ENCODE peak calls at places on chromosomes 7 and 10, in ten cellular contexts. M is mesendoderm, W is DND-41, P is IMR-90, I is MM.1S, Q is K562, J is HepG2, E is PC-3, F is fibroblast of lung, U is neuronal stem cell. X is an unnamed sample.

GRCh38 chr10:46220872-46221538 is 65.8 kb upstream of the ANTXRL start:
- DNase-seq in U (no peak), P (no peak), M (peak; percentile 44), Q (peak; percentile 37), F (no peak), I (no peak), W (no peak), J (peak; percentile 11), E (no peak), X (no peak)

GRCh38 chr7:156090988-156091387 is 278.7 kb upstream of the SHH start:
- DNase-seq in U (no peak), W (no peak), J (no peak), P (no peak), F (no peak), M (no peak), E (no peak), I (no peak), Q (no peak), X (no peak)

GRCh38 chr7:47227762-47228177 is 354.1 kb downstream of the TNS3 start:
- DNase-seq in U (no peak), M (no peak), F (peak; percentile 87), E (peak; percentile 16), J (no peak), P (peak; percentile 79), Q (peak; percentile 85), I (no peak), W (peak; percentile 12), X (peak; percentile 51)

GRCh38 chr7:97555845-97556431 is 175.9 kb upstream of the TAC1 start:
- DNase-seq in W (no peak), J (no peak), M (no peak), P (no peak), U (no peak), F (no peak), Q (no peak), E (peak; percentile 39), I (no peak), X (no peak)

GRCh38 chr10:3605882-3606281 is 179.1 kb downstream of the KLF6 start:
- DNase-seq in E (no peak), I (no peak), J (no peak), U (no peak), P (peak; percentile 42), W (no peak), Q (no peak), F (no peak), M (no peak), X (peak; percentile 18)

GRCh38 chr7:84701524-84702306 is 485.1 kb downstream of the SEMA3D start:
- DNase-seq in J (peak; percentile 12), W (no peak), P (peak; percentile 98), M (peak; percentile 79), F (peak; percentile 99), Q (peak; percentile 28), E (peak; percentile 67), U (no peak), I (no peak), X (peak; percentile 86)

GRCh38 chr10:69457771-69458237 is 6.5 kb downstream of the TSPAN15 start:
- DNase-seq in M (no peak), E (peak; percentile 61), U (no peak), Q (peak; percentile 30), P (no peak), I (no peak), W (no peak), J (no peak), F (no peak), X (no peak)

GRCh38 chr10:2949221-2949947 is 118.0 kb upstream of the PFKP start:
- DNase-seq in J (no peak), P (no peak), W (no peak), F (no peak), E (no peak), U (no peak), I (no peak), M (no peak), Q (no peak), X (no peak)

GRCh38 chr7:9186730-9187129 is 753.3 kb downstream of the NXPH1 start:
- DNase-seq in U (no peak), F (no peak), P (no peak), I (no peak), W (no peak), J (no peak), Q (no peak), E (no peak), M (no peak), X (no peak)

GRCh38 chr7:4713183-4713784 is 31.2 kb downstream of the FOXK1 start:
- DNase-seq in J (no peak), P (no peak), W (peak; percentile 15), M (no peak), Q (peak; percentile 44), U (no peak), F (peak; percentile 55), I (no peak), E (no peak), X (peak; percentile 50)

GRCh38 chr7:45028920-45029344 is 28.9 kb downstream of the CCM2 start:
- DNase-seq in E (no peak), Q (no peak), W (peak; percentile 22), M (no peak), J (no peak), P (no peak), U (no peak), I (no peak), F (no peak), X (no peak)

DNA sequence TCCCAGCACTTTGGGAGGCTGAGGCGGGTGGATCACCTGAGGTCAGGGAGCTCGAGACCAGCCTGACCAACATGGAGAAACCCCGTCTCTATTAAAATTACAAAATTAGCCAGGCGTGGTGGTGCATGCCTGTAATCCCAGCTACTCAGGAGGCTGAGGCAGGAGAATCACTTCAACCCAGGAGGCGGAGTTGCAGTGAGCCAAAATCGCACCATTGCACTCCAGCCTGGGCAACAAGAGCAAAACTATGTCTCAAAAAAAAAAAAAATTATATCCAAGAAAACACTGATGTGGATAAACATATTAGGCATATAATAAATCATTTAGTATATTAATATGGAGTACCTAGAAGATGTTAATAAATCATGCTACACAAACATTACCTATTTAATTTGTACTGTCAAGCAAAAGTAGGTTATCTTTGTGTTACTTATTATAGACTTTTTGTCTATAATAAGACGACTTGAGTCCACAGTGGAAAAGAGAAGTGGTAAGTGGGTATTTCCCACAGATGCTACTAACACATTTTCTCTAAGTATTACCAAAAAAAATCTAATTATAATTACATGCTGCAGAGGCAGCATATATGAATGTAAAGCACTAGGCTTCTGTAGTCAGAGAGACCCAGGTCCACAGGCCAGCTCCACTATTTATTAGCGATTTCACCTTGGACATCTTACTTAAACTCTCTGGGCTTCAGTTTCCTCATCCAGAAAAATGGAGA is 34.5 kb downstream of the DNMBP start:
- DNase-seq in F (no peak), J (no peak), M (no peak), U (no peak), E (no peak), W (no peak), Q (no peak), I (no peak), P (no peak), X (no peak)
- H3K9ac ChIP-seq in F (no peak overlapping the region), J (no peak overlapping the region), M (no peak overlapping the region), U (no peak overlapping the region), E (no peak overlapping the region), W (no peak overlapping the region), Q (no peak overlapping the region), I (no peak overlapping the region), P (no peak overlapping the region), X (peak overlapping the region; percentile 85)

GRCh38 chr7:98877692-98878364 is 504 bp upstream of the TRRAP start:
- DNase-seq in M (peak; percentile 34), F (no peak), E (no peak), W (no peak), Q (no peak), J (no peak), P (no peak), U (no peak), I (no peak), X (no peak)
- H3K4me3 ChIP-seq in M (no peak overlapping the region), F (peak overlapping the region; percentile 58), E (peak overlapping the region; percentile 99), W (peak overlapping the region; percentile 17), Q (peak overlapping the region; percentile 85), J (peak overlapping the region; percentile 97), P (peak overlapping the region; percentile 99), U (peak overlapping the region; percentile 94), I (peak overlapping the region; percentile 64), X (peak overlapping the region; percentile 97)

DNA sequence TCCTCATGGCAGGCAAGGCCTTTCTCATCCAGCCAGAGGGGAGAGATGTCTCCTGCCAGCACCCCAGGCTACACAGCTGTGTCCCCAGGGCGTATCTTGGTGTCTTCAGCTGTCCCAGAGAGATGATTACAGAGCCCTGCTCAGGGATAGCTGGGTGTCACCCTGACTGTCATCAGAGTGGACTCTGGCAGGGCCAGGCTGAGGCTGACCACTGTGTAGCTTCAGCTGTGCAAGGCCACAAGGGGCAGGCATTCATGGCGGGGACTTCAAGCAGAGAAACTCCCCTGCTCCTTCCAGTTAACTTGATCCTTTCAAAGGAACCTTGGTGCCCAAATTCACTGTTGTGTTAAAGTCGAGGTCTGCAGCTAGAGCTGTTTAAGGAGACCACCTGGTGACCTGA is 124.1 kb downstream of the RGS10 start:
- DNase-seq in E (no peak), U (no peak), I (no peak), M (no peak), J (no peak), W (no peak), Q (peak; percentile 12), F (no peak), P (no peak), X (no peak)
- H3K4me1 ChIP-seq in E (no peaks in the 10 kb centered on the region), U (peaks cover 9% of the 10 kb centered on the region), I (no peaks in the 10 kb centered on the region), M (peaks cover under 1% of the 10 kb centered on the region), J (peaks cover 12% of the 10 kb centered on the region), W (no peaks in the 10 kb centered on the region), Q (no peaks in the 10 kb centered on the region), F (peaks cover 18% of the 10 kb centered on the region), P (peaks cover 28% of the 10 kb centered on the region), X (peaks cover 9% of the 10 kb centered on the region)

GRCh38 chr7:140915948-140916555 is 8.7 kb downstream of the BRAF start:
- DNase-seq in U (no peak), E (no peak), I (no peak), P (no peak), W (no peak), Q (no peak), M (no peak), F (no peak), J (no peak), X (no peak)
- H3K9ac ChIP-seq in U (no peak overlapping the region), E (no peak overlapping the region), I (no peak overlapping the region), P (no peak overlapping the region), W (no peak overlapping the region), Q (no peak overlapping the region), M (no peak overlapping the region), F (no peak overlapping the region), J (no peak overlapping the region), X (no peak overlapping the region)

GRCh38 chr10:43229208-43230061 is 37.4 kb downstream of the RASGEF1A start:
- DNase-seq in M (no peak), E (no peak), W (peak; percentile 33), J (no peak), F (no peak), I (no peak), U (peak; percentile 18), Q (no peak), P (no peak), X (peak; percentile 20)
- H3K4me3 ChIP-seq in M (no peak overlapping the region), E (peak overlapping the region; percentile 24), W (no peak overlapping the region), J (peak overlapping the region; percentile 50), F (no peak overlapping the region), I (no peak overlapping the region), U (peak overlapping the region; percentile 80), Q (no peak overlapping the region), P (no peak overlapping the region), X (no peak overlapping the region)

GRCh38 chr10:29586509-29586908 is 48.3 kb downstream of the SVIL start:
- DNase-seq in F (no peak), W (no peak), I (no peak), M (no peak), P (no peak), Q (no peak), J (no peak), E (no peak), U (no peak), X (no peak)
- H3K4me1 ChIP-seq in F (no peaks in the 10 kb centered on the region), W (peaks cover 20% of the 10 kb centered on the region), I (no peaks in the 10 kb centered on the region), M (peaks cover 7% of the 10 kb centered on the region), P (peaks cover 26% of the 10 kb centered on the region), Q (no peaks in the 10 kb centered on the region), J (peaks cover 43% of the 10 kb centered on the region), E (peaks cover 40% of the 10 kb centered on the region), U (peaks cover 20% of the 10 kb centered on the region), X (peaks cover 42% of the 10 kb centered on the region)

GRCh38 chr7:102811942-102812678 is 63.3 kb downstream of the FAM185A start:
- DNase-seq in P (no peak), I (no peak), Q (no peak), E (no peak), M (no peak), U (no peak), F (no peak), W (no peak), J (peak; percentile 41), X (no peak)
- H3K9ac ChIP-seq in P (no peak overlapping the region), I (no peak overlapping the region), Q (no peak overlapping the region), E (no peak overlapping the region), M (no peak overlapping the region), U (no peak overlapping the region), F (no peak overlapping the region), W (no peak overlapping the region), J (no peak overlapping the region), X (no peak overlapping the region)